ENCODE peak calls at places on chromosomes 4 and X, in four cellular contexts. N, W, K and T are unnamed samples.

GRCh38 chr4:111154924-111155323 is 532.0 kb upstream of the PITX2 start:
- DNase-seq in N (no peak), W (no peak), K (no peak), T (no peak)

GRCh38 chr4:152115794-152116193 is 355.0 kb upstream of the GATB start:
- DNase-seq in N (no peak), W (no peak), K (no peak), T (no peak)

GRCh38 chr4:7150083-7150635 is 42.2 kb upstream of the SORCS2 start:
- DNase-seq in N (no peak), W (no peak), K (no peak), T (no peak)

GRCh38 chr4:188701952-188702351 is 562.7 kb downstream of the TRIML1 start:
- DNase-seq in N (no peak), W (no peak), K (no peak), T (no peak)

GRCh38 chr4:5758741-5759140 is 47.7 kb downstream of the EVC start:
- DNase-seq in N (no peak), W (no peak), K (no peak), T (peak)

GRCh38 chrX:24293412-24293811 is 20.5 kb downstream of the SUPT20HL2 start:
- DNase-seq in N (no peak), W (no peak), K (no peak), T (no peak)

GRCh38 chrX:56793533-56794320 is 64.7 kb downstream of the NBDY start:
- DNase-seq in N (no peak), W (no peak), K (no peak), T (no peak)

GRCh38 chrX:69503835-69504625 is at the start of gene NALF2:
- DNase-seq in N (peak), W (peak), K (peak), T (no peak)

GRCh38 chrX:9848718-9849481 is 62.7 kb downstream of the SHROOM2 start:
- DNase-seq in N (no peak), W (no peak), K (no peak), T (no peak)

GRCh38 chr4:15910150-15910945 is 28.2 kb downstream of the FGFBP1 start:
- DNase-seq in N (no peak), W (no peak), K (no peak), T (no peak)
- TF ChIP-seq CBFB in N (no peak), W (no peak), K (no peak), T (no peak)

DNA sequence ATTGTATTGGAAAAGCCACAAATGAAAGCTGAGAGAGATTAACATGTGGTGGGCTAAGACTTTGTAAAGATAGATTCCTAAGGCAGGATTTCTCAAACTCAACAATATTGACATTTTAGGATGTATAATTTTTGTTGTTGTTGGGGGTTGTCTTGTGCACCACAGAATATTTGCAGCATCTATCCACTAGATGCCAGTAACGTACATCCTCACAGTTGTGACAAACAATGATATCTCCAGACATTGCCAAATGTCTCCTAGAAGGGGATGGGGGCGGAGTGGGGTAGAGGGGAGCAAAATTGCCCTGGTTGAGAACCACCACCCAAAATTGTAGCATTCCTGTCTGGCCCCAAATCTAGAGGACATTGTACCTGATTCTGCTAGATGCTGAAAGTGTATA is 14.7 kb upstream of the CBR4 start:
- DNase-seq in N (no peak), W (no peak), K (no peak), T (no peak)
- TF ChIP-seq CBFB in N (no peak), W (no peak), K (no peak), T (no peak)

GRCh38 chrX:47145408-47146120 is 543 bp downstream of the RBM10 start:
- DNase-seq in N (peak), W (no peak), K (no peak), T (no peak)
- TF ChIP-seq CBFB in N (no peak), W (no peak), K (no peak), T (no peak)

GRCh38 chr4:180637616-180638015 is 1605.6 kb upstream of the TENM3 start:
- DNase-seq in N (no peak), W (no peak), K (no peak), T (no peak)

GRCh38 chr4:180642732-180643131 is 1600.5 kb upstream of the TENM3 start:
- DNase-seq in N (no peak), W (no peak), K (no peak), T (no peak)

GRCh38 chr4:180640193-180640592 is 1603.0 kb upstream of the TENM3 start:
- DNase-seq in N (no peak), W (no peak), K (no peak), T (no peak)

GRCh38 chr4:180636696-180637095 is 1606.5 kb upstream of the TENM3 start:
- DNase-seq in N (no peak), W (no peak), K (no peak), T (no peak)

DNA sequence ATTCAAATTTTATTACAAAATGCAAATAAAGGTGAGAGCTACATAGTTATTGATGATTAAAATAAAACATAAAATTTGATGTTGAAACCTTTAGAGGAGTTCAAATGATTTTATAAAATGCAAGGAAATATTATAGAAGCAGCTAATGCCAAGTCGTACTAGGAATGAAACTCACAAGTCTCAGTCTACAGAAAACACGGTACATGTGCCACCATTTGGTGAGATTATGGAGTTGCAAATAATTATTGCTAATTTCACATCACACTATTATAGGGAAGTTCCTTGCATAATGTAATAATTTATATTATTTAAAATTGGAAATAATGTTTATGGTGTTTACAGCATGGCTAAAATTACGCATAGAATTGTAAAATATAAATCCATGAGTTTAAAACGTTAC is 1601.7 kb upstream of the TENM3 start:
- DNase-seq in N (no peak), W (no peak), K (no peak), T (no peak)
- TF ChIP-seq CBFB in N (no peak), W (no peak), K (no peak), T (no peak)

GRCh38 chr4:61619528-61619927 is 419.4 kb downstream of the ADGRL3 start:
- DNase-seq in N (no peak), W (no peak), K (no peak), T (no peak)
- TF ChIP-seq CBFB in N (no peak), W (no peak), K (no peak), T (no peak)

DNA sequence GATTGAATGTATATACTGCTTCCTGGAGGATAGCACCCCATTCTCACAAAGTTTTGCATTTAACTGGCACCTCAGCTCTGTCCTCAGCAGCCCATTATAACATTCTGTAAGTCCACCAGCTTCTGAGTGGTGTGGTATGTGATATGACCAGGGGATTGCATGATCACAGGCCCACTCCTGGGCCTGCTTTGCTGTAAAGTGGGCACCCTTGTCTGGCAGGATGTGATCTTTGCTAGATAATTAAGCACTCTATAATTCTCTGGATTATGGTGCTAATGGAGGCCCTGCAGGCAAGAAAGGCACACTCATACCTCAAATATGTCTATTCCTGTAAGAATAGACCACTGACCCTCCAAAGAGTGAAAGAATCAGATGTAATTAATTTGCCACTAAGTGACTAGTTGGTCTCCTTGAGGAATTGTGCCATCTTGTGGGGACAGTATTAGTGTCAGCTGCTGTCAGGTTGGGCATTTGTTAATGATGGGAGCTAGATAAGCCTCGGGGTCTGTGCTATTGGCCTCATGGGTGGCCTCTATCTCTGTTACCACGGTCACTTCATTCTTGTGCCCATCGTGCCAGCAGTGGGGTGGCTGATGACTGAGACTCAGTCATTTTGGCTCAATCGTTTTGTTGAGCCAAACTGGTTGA is 2.2 kb upstream of the CFI start:
- DNase-seq in N (no peak), W (peak), K (peak), T (peak)
- TF ChIP-seq CBFB in N (no peak), W (no peak), K (no peak), T (no peak)

GRCh38 chr4:107115185-107115847 is 79.2 kb upstream of the DKK2 start:
- DNase-seq in N (no peak), W (no peak), K (no peak), T (no peak)
- TF ChIP-seq CBFB in N (no peak), W (no peak), K (no peak), T (no peak)

DNA sequence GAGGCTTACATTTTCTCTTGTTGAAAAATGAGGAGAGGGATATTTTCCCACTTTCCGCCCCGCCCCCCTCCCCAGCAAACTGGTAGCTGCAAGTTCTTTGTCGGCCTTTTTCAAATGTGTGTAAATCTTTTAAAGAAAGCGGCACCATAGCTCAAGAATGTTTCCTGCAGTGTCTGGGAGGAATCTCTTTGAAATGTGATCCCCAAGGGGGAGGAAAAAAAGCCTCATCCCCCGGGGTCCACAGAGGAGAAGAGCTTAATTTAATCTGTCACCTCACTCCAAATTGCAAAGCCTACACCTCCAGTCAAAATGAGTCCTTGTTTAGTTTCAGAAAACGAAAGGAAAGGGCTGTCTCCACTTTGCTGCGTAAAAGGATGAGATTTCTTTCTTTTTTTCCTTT is 34.8 kb downstream of the ASMT start:
- DNase-seq in N (no peak), W (peak), K (no peak), T (no peak)
- TF ChIP-seq CBFB in N (no peak), W (no peak), K (no peak), T (no peak)